ENCODE peak calls at places on chromosomes 2 and 18, in eight cellular contexts. One of them, this sample, is unnamed.

GRCh38 chr2:62456721-62457539 is 49.1 kb downstream of the TMEM17 start:
- DNase-seq in brain microvascular endothelial cell: peak; percentile 56
- DNase-seq in tibial artery: peak; percentile 60
- DNase-seq in adrenal gland: peak; percentile 71
- DNase-seq in fibroblast of villous mesenchyme: peak; percentile 46
- DNase-seq in pancreas: peak; percentile 95
- DNase-seq in lower lobe of right lung: peak; percentile 79
- DNase-seq in stomach: peak; percentile 77
- DNase-seq in this sample: peak; percentile 54

GRCh38 chr18:79526468-79527460 is 131.0 kb downstream of the NFATC1 start:
- DNase-seq in tibial artery: peak; percentile 34
- DNase-seq in fibroblast of villous mesenchyme: peak; percentile 24
- DNase-seq in stomach: no peak
- DNase-seq in adrenal gland: no peak
- DNase-seq in brain microvascular endothelial cell: no peak
- DNase-seq in pancreas: peak; percentile 48
- DNase-seq in lower lobe of right lung: peak; percentile 65
- DNase-seq in this sample: peak; percentile 23

GRCh38 chr2:33106115-33106514 is 159.4 kb downstream of the LTBP1 start:
- DNase-seq in fibroblast of villous mesenchyme: no peak
- DNase-seq in stomach: no peak
- DNase-seq in brain microvascular endothelial cell: no peak
- DNase-seq in tibial artery: no peak
- DNase-seq in pancreas: no peak
- DNase-seq in lower lobe of right lung: no peak
- DNase-seq in adrenal gland: no peak
- DNase-seq in this sample: no peak

GRCh38 chr2:120914839-120915521 is 179.3 kb downstream of the GLI2 start:
- DNase-seq in fibroblast of villous mesenchyme: peak; percentile 95
- DNase-seq in lower lobe of right lung: peak; percentile 77
- DNase-seq in adrenal gland: peak; percentile 95
- DNase-seq in pancreas: no peak
- DNase-seq in stomach: peak; percentile 48
- DNase-seq in tibial artery: peak; percentile 81
- DNase-seq in brain microvascular endothelial cell: peak; percentile 93
- DNase-seq in this sample: peak; percentile 95

GRCh38 chr2:17771956-17772355 is 18.0 kb downstream of the GEN1 start:
- DNase-seq in pancreas: no peak
- DNase-seq in brain microvascular endothelial cell: no peak
- DNase-seq in tibial artery: no peak
- DNase-seq in adrenal gland: no peak
- DNase-seq in fibroblast of villous mesenchyme: no peak
- DNase-seq in lower lobe of right lung: no peak
- DNase-seq in stomach: no peak
- DNase-seq in this sample: no peak

GRCh38 chr2:222319576-222320440 is 21.0 kb upstream of the PAX3 start:
- DNase-seq in tibial artery: no peak
- DNase-seq in stomach: no peak
- DNase-seq in adrenal gland: peak; percentile 41
- DNase-seq in lower lobe of right lung: no peak
- DNase-seq in fibroblast of villous mesenchyme: no peak
- DNase-seq in pancreas: peak; percentile 72
- DNase-seq in brain microvascular endothelial cell: no peak
- DNase-seq in this sample: no peak

GRCh38 chr2:190303642-190304041 is 16.0 kb downstream of the HIBCH start:
- DNase-seq in brain microvascular endothelial cell: no peak
- DNase-seq in lower lobe of right lung: no peak
- DNase-seq in adrenal gland: no peak
- DNase-seq in stomach: no peak
- DNase-seq in pancreas: no peak
- DNase-seq in tibial artery: no peak
- DNase-seq in fibroblast of villous mesenchyme: no peak
- DNase-seq in this sample: peak; percentile 43

GRCh38 chr18:32042337-32042736 is 23.7 kb downstream of the RNF125 start:
- DNase-seq in brain microvascular endothelial cell: no peak
- DNase-seq in tibial artery: no peak
- DNase-seq in stomach: no peak
- DNase-seq in pancreas: no peak
- DNase-seq in adrenal gland: no peak
- DNase-seq in lower lobe of right lung: no peak
- DNase-seq in fibroblast of villous mesenchyme: no peak
- DNase-seq in this sample: no peak

GRCh38 chr18:7576685-7577084 is 9.6 kb downstream of the PTPRM start:
- DNase-seq in pancreas: no peak
- DNase-seq in brain microvascular endothelial cell: no peak
- DNase-seq in tibial artery: no peak
- DNase-seq in adrenal gland: no peak
- DNase-seq in lower lobe of right lung: no peak
- DNase-seq in stomach: no peak
- DNase-seq in fibroblast of villous mesenchyme: peak; percentile 19
- DNase-seq in this sample: peak; percentile 16

GRCh38 chr2:160836755-160837154 is 323.5 kb upstream of the TANK start:
- DNase-seq in pancreas: no peak
- DNase-seq in tibial artery: no peak
- DNase-seq in adrenal gland: no peak
- DNase-seq in fibroblast of villous mesenchyme: peak; percentile 86
- DNase-seq in stomach: no peak
- DNase-seq in lower lobe of right lung: no peak
- DNase-seq in brain microvascular endothelial cell: peak; percentile 91
- DNase-seq in this sample: peak; percentile 87

GRCh38 chr2:237995036-237995435 is 28.2 kb downstream of the UBE2F start:
- DNase-seq in adrenal gland: no peak
- DNase-seq in pancreas: no peak
- DNase-seq in fibroblast of villous mesenchyme: peak; percentile 97
- DNase-seq in brain microvascular endothelial cell: no peak
- DNase-seq in tibial artery: no peak
- DNase-seq in lower lobe of right lung: no peak
- DNase-seq in stomach: no peak
- DNase-seq in this sample: no peak

GRCh38 chr2:165758276-165758675 is 35.8 kb downstream of the GALNT3 start:
- DNase-seq in adrenal gland: no peak
- DNase-seq in stomach: no peak
- DNase-seq in tibial artery: no peak
- DNase-seq in pancreas: no peak
- DNase-seq in lower lobe of right lung: no peak
- DNase-seq in brain microvascular endothelial cell: no peak
- DNase-seq in fibroblast of villous mesenchyme: no peak
- DNase-seq in this sample: no peak

GRCh38 chr2:131156452-131157149 is 51.5 kb downstream of the PLEKHB2 start:
- DNase-seq in tibial artery: no peak
- DNase-seq in fibroblast of villous mesenchyme: no peak
- DNase-seq in pancreas: no peak
- DNase-seq in adrenal gland: no peak
- DNase-seq in brain microvascular endothelial cell: no peak
- DNase-seq in lower lobe of right lung: no peak
- DNase-seq in stomach: no peak
- DNase-seq in this sample: no peak

GRCh38 chr18:61569176-61569892 is 236.1 kb downstream of the CDH20 start:
- DNase-seq in tibial artery: no peak
- DNase-seq in pancreas: no peak
- DNase-seq in adrenal gland: peak; percentile 74
- DNase-seq in stomach: no peak
- DNase-seq in fibroblast of villous mesenchyme: peak; percentile 72
- DNase-seq in lower lobe of right lung: no peak
- DNase-seq in brain microvascular endothelial cell: peak; percentile 74
- DNase-seq in this sample: peak; percentile 79

GRCh38 chr2:64838817-64839216 is 150.4 kb upstream of the SLC1A4 start:
- DNase-seq in pancreas: no peak
- DNase-seq in lower lobe of right lung: peak; percentile 60
- DNase-seq in adrenal gland: no peak
- DNase-seq in tibial artery: no peak
- DNase-seq in brain microvascular endothelial cell: peak; percentile 78
- DNase-seq in stomach: no peak
- DNase-seq in fibroblast of villous mesenchyme: peak; percentile 71
- DNase-seq in this sample: peak; percentile 70

GRCh38 chr2:71608034-71608433 is 154.7 kb downstream of the DYSF start:
- DNase-seq in tibial artery: no peak
- DNase-seq in pancreas: no peak
- DNase-seq in adrenal gland: peak; percentile 9
- DNase-seq in fibroblast of villous mesenchyme: no peak
- DNase-seq in stomach: peak; percentile 13
- DNase-seq in lower lobe of right lung: no peak
- DNase-seq in brain microvascular endothelial cell: no peak
- DNase-seq in this sample: no peak

DNA sequence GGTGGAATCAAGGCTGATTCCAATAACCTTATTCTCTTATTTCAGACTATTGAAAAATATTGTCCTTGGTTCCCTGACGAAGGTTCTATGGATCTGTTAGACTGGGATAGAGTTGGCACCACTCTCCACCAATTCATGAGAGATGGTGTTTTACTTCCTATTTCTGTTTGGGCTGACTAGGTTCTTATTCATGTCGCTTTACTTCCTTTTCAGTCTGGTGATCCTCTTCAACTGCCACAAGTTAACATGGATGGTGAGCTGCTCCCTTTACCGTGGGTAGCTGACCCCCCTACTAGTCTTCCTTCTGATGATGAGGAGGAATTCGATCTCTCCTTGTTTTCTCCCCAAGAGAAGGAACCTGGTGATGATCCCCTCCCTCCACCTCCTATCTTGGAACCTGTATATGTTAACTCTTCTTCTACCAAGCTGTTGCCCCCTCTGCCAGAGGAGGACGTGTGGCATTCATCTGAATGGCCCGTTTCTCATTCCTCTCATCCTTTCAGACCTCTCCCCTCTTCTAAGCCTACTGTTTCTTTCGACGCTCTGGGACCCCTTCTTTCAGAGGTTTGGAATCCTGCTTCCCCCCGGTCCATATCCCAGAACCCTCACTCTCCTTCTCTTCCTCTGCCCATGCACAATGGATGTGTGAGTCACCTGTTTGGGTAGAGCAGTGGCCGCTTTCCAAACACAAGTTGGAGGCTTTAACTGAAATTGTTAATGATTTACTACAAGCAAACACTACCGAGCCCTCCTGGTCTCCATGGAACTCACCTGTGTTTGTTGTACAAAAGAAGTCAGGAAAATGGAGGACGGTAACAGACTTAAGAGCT is 13.5 kb upstream of the CNOT11 start:
- DNase-seq in adrenal gland: no peak
- DNase-seq in fibroblast of villous mesenchyme: no peak
- DNase-seq in brain microvascular endothelial cell: no peak
- DNase-seq in lower lobe of right lung: peak; percentile 62
- DNase-seq in tibial artery: no peak
- DNase-seq in stomach: peak; percentile 86
- DNase-seq in pancreas: no peak
- DNase-seq in this sample: no peak
- H3K4me3 ChIP-seq in adrenal gland: no peak overlapping the region
- H3K4me3 ChIP-seq in fibroblast of villous mesenchyme: no peak overlapping the region
- H3K4me3 ChIP-seq in brain microvascular endothelial cell: no peak overlapping the region
- H3K4me3 ChIP-seq in lower lobe of right lung: no peak overlapping the region
- H3K4me3 ChIP-seq in tibial artery: no peak overlapping the region
- H3K4me3 ChIP-seq in stomach: no peak overlapping the region
- H3K4me3 ChIP-seq in pancreas: peak overlapping the region; percentile 24
- H3K4me3 ChIP-seq in this sample: no peak overlapping the region

DNA sequence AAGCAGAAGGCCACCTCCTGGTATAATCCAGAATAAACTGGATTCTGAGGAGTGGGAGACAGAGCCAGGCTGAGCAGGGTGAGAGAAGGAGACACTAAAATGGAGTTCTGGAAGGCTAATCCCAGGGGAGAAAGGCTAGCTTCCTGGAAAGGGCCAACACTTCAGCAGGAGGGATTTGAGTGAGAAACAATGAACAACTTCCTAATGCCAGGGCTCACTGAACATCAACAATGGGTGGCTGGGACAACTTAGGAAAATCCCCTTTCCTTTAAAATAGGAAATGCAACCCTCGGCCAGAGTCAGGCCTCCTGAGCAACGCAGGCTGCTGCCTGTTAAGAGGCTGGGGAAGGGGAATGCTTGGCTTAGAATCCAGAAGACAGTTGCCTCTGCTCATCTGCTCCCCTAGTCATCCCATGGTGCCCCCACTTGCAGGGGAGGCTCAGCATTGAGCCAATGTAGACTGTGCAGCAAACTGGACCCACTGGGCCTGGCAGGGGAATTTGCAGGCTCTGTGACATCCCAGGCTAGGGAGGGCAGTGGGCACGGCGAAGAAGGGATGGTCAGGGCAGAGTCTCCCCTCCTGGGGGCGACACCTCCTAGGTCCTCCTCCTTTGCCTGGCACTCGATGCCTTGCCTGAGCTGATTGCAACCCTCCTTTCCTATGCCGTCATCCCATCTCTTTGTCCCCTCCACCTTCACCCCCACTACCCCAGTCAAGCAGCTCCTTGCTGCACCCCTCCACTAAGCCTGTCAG is 182.6 kb downstream of the TNS1 start:
- DNase-seq in tibial artery: no peak
- DNase-seq in lower lobe of right lung: peak; percentile 25
- DNase-seq in brain microvascular endothelial cell: no peak
- DNase-seq in stomach: no peak
- DNase-seq in pancreas: no peak
- DNase-seq in adrenal gland: no peak
- DNase-seq in fibroblast of villous mesenchyme: no peak
- DNase-seq in this sample: peak; percentile 72
- TF ChIP-seq CTCF in tibial artery: no peak
- TF ChIP-seq CTCF in lower lobe of right lung: no peak
- TF ChIP-seq CTCF in brain microvascular endothelial cell: no peak
- TF ChIP-seq CTCF in stomach: no peak
- TF ChIP-seq CTCF in pancreas: no peak
- TF ChIP-seq CTCF in adrenal gland: no peak
- TF ChIP-seq CTCF in fibroblast of villous mesenchyme: no peak
- TF ChIP-seq CTCF in this sample: no peak

DNA sequence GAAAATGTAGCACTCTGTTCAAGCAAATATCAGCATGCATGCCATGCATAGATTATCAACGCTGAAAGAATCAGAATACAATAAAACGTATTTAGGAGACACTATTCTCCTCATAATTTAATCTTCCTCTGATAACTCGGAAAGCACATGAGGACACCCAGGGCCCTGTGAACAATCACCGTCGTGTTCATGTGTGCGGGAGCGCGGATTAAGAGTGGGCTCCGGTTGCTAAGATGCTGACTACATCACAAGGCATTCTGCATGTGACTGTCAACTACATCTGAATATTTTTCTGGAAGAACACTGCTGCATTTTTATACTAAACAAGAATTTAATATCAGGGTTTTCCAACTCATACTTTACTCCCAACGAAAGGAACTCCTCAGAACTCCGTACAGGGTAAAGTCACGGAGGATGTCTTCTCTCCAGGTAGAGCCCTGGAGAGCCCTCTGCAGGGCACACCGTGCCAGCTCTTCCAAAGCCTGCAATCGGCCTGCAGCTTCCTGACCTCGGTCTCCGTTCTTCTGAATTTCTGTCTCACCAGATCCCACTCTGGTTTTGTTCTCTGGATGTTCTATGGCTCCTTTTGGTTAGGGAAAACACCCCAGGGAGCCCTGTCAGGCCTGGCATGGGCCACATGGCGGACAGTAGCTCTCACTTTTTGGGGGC is 59.6 kb downstream of the ZNF516 start:
- DNase-seq in fibroblast of villous mesenchyme: no peak
- DNase-seq in pancreas: no peak
- DNase-seq in brain microvascular endothelial cell: no peak
- DNase-seq in lower lobe of right lung: no peak
- DNase-seq in tibial artery: no peak
- DNase-seq in stomach: no peak
- DNase-seq in adrenal gland: no peak
- DNase-seq in this sample: no peak
- H3K4me3 ChIP-seq in fibroblast of villous mesenchyme: no peak overlapping the region
- H3K4me3 ChIP-seq in pancreas: no peak overlapping the region
- H3K4me3 ChIP-seq in brain microvascular endothelial cell: no peak overlapping the region
- H3K4me3 ChIP-seq in lower lobe of right lung: no peak overlapping the region
- H3K4me3 ChIP-seq in tibial artery: no peak overlapping the region
- H3K4me3 ChIP-seq in stomach: no peak overlapping the region
- H3K4me3 ChIP-seq in adrenal gland: no peak overlapping the region
- H3K4me3 ChIP-seq in this sample: no peak overlapping the region

GRCh38 chr2:9249036-9249800 is 42.6 kb downstream of the ASAP2 start:
- DNase-seq in adrenal gland: no peak
- DNase-seq in fibroblast of villous mesenchyme: peak; percentile 75
- DNase-seq in lower lobe of right lung: no peak
- DNase-seq in tibial artery: no peak
- DNase-seq in stomach: peak; percentile 60
- DNase-seq in brain microvascular endothelial cell: peak; percentile 56
- DNase-seq in pancreas: no peak
- DNase-seq in this sample: peak; percentile 59
- TF ChIP-seq CTCF in adrenal gland: no peak
- TF ChIP-seq CTCF in fibroblast of villous mesenchyme: no peak
- TF ChIP-seq CTCF in lower lobe of right lung: no peak
- TF ChIP-seq CTCF in tibial artery: no peak
- TF ChIP-seq CTCF in stomach: no peak
- TF ChIP-seq CTCF in brain microvascular endothelial cell: no peak
- TF ChIP-seq CTCF in pancreas: no peak
- TF ChIP-seq CTCF in this sample: no peak